ENCODE peak calls at places on chromosomes 2 and 18, in six cellular contexts. One of them, this sample, is unnamed.

GRCh38 chr2:174972924-174973323 is 32.3 kb downstream of the CHN1 start:
- DNase-seq in endodermal cell: no peak
- DNase-seq in PC-3: peak
- DNase-seq in CD8-positive, alpha-beta T cell: no peak
- DNase-seq in cardiac muscle cell: peak
- DNase-seq in AG04450: peak
- DNase-seq in this sample: no peak

GRCh38 chr2:23434721-23435121 is 49.7 kb downstream of the KLHL29 start:
- DNase-seq in endodermal cell: no peak
- DNase-seq in PC-3: no peak
- DNase-seq in CD8-positive, alpha-beta T cell: no peak
- DNase-seq in cardiac muscle cell: no peak
- DNase-seq in AG04450: peak
- DNase-seq in this sample: no peak

GRCh38 chr2:88127638-88127887 is 299 bp downstream of the FABP1 start:
- DNase-seq in endodermal cell: no peak
- DNase-seq in PC-3: peak
- DNase-seq in CD8-positive, alpha-beta T cell: no peak
- DNase-seq in cardiac muscle cell: no peak
- DNase-seq in AG04450: no peak
- DNase-seq in this sample: no peak

GRCh38 chr2:225889452-225889851 is 489.9 kb downstream of the NYAP2 start:
- DNase-seq in endodermal cell: no peak
- DNase-seq in PC-3: peak
- DNase-seq in CD8-positive, alpha-beta T cell: no peak
- DNase-seq in cardiac muscle cell: peak
- DNase-seq in AG04450: peak
- DNase-seq in this sample: peak

GRCh38 chr2:191927319-191927867 is 80.5 kb upstream of the CAVIN2 start:
- DNase-seq in endodermal cell: peak
- DNase-seq in PC-3: peak
- DNase-seq in CD8-positive, alpha-beta T cell: no peak
- DNase-seq in cardiac muscle cell: peak
- DNase-seq in AG04450: no peak
- DNase-seq in this sample: peak

GRCh38 chr18:37668971-37669747 is 103.6 kb upstream of the CELF4 start:
- DNase-seq in endodermal cell: peak
- DNase-seq in PC-3: no peak
- DNase-seq in CD8-positive, alpha-beta T cell: no peak
- DNase-seq in cardiac muscle cell: peak
- DNase-seq in AG04450: no peak
- DNase-seq in this sample: no peak

GRCh38 chr2:207054521-207054920 is 111.2 kb downstream of the KLF7 start:
- DNase-seq in endodermal cell: no peak
- DNase-seq in PC-3: peak
- DNase-seq in CD8-positive, alpha-beta T cell: no peak
- DNase-seq in cardiac muscle cell: no peak
- DNase-seq in AG04450: no peak
- DNase-seq in this sample: no peak

GRCh38 chr2:223053431-223054192 is 1.6 kb downstream of the KCNE4 start:
- DNase-seq in endodermal cell: no peak
- DNase-seq in PC-3: no peak
- DNase-seq in CD8-positive, alpha-beta T cell: no peak
- DNase-seq in cardiac muscle cell: no peak
- DNase-seq in AG04450: no peak
- DNase-seq in this sample: no peak

GRCh38 chr2:164495491-164496223 is 125.6 kb downstream of the GRB14 start:
- DNase-seq in endodermal cell: peak
- DNase-seq in PC-3: peak
- DNase-seq in CD8-positive, alpha-beta T cell: no peak
- DNase-seq in cardiac muscle cell: peak
- DNase-seq in AG04450: no peak
- DNase-seq in this sample: peak

GRCh38 chr18:25229080-25229479 is 122.9 kb downstream of the ZNF521 start:
- DNase-seq in endodermal cell: no peak
- DNase-seq in PC-3: no peak
- DNase-seq in CD8-positive, alpha-beta T cell: no peak
- DNase-seq in cardiac muscle cell: peak
- DNase-seq in AG04450: peak
- DNase-seq in this sample: no peak

GRCh38 chr2:217886720-217887309 is 116.0 kb downstream of the TNS1 start:
- DNase-seq in endodermal cell: peak
- DNase-seq in PC-3: peak
- DNase-seq in CD8-positive, alpha-beta T cell: peak
- DNase-seq in cardiac muscle cell: peak
- DNase-seq in AG04450: peak
- DNase-seq in this sample: peak

GRCh38 chr2:73561422-73561821 is 80.8 kb downstream of the NAT8 start:
- DNase-seq in endodermal cell: no peak
- DNase-seq in PC-3: no peak
- DNase-seq in CD8-positive, alpha-beta T cell: no peak
- DNase-seq in cardiac muscle cell: peak
- DNase-seq in AG04450: no peak
- DNase-seq in this sample: no peak

GRCh38 chr18:35577045-35577848 is 4.3 kb upstream of the GALNT1 start:
- DNase-seq in endodermal cell: no peak
- DNase-seq in PC-3: no peak
- DNase-seq in CD8-positive, alpha-beta T cell: no peak
- DNase-seq in cardiac muscle cell: no peak
- DNase-seq in AG04450: no peak
- DNase-seq in this sample: no peak

GRCh38 chr2:240956935-240957655 is 41.3 kb upstream of the SNED1 start:
- DNase-seq in endodermal cell: no peak
- DNase-seq in PC-3: no peak
- DNase-seq in CD8-positive, alpha-beta T cell: no peak
- DNase-seq in cardiac muscle cell: no peak
- DNase-seq in AG04450: no peak
- DNase-seq in this sample: no peak

GRCh38 chr2:109000654-109001600 is 11.9 kb upstream of the EDAR start:
- DNase-seq in endodermal cell: no peak
- DNase-seq in PC-3: no peak
- DNase-seq in CD8-positive, alpha-beta T cell: no peak
- DNase-seq in cardiac muscle cell: no peak
- DNase-seq in AG04450: no peak
- DNase-seq in this sample: peak

GRCh38 chr18:27491772-27492171 is 306.7 kb upstream of the CHST9 start:
- DNase-seq in endodermal cell: peak
- DNase-seq in PC-3: no peak
- DNase-seq in CD8-positive, alpha-beta T cell: no peak
- DNase-seq in cardiac muscle cell: no peak
- DNase-seq in AG04450: no peak
- DNase-seq in this sample: no peak

GRCh38 chr18:45667056-45667455 is 51.8 kb downstream of the SLC14A2 start:
- DNase-seq in endodermal cell: no peak
- DNase-seq in PC-3: no peak
- DNase-seq in CD8-positive, alpha-beta T cell: no peak
- DNase-seq in cardiac muscle cell: no peak
- DNase-seq in AG04450: no peak
- DNase-seq in this sample: no peak

GRCh38 chr2:134269986-134270735 is 16.3 kb downstream of the MGAT5 start:
- DNase-seq in endodermal cell: no peak
- DNase-seq in PC-3: no peak
- DNase-seq in CD8-positive, alpha-beta T cell: no peak
- DNase-seq in cardiac muscle cell: no peak
- DNase-seq in AG04450: no peak
- DNase-seq in this sample: no peak

GRCh38 chr2:240704651-240705050 is 13.0 kb downstream of the AQP12A start:
- DNase-seq in endodermal cell: no peak
- DNase-seq in PC-3: no peak
- DNase-seq in CD8-positive, alpha-beta T cell: no peak
- DNase-seq in cardiac muscle cell: no peak
- DNase-seq in AG04450: no peak
- DNase-seq in this sample: no peak

GRCh38 chr2:238285653-238286082 is 2.7 kb downstream of the PER2 start:
- DNase-seq in endodermal cell: peak
- DNase-seq in PC-3: peak
- DNase-seq in CD8-positive, alpha-beta T cell: no peak
- DNase-seq in cardiac muscle cell: peak
- DNase-seq in AG04450: peak
- DNase-seq in this sample: peak

GRCh38 chr2:68689553-68690537 is 44.8 kb upstream of the ARHGAP25 start:
- DNase-seq in endodermal cell: no peak
- DNase-seq in PC-3: no peak
- DNase-seq in CD8-positive, alpha-beta T cell: no peak
- DNase-seq in cardiac muscle cell: no peak
- DNase-seq in AG04450: no peak
- DNase-seq in this sample: no peak

GRCh38 chr2:19863303-19864041 is 38.3 kb downstream of the TTC32 start:
- DNase-seq in endodermal cell: peak
- DNase-seq in PC-3: peak
- DNase-seq in CD8-positive, alpha-beta T cell: peak
- DNase-seq in cardiac muscle cell: peak
- DNase-seq in AG04450: no peak
- DNase-seq in this sample: peak

GRCh38 chr2:177464549-177464948 is 72.0 kb downstream of the AGPS start:
- DNase-seq in endodermal cell: no peak
- DNase-seq in PC-3: no peak
- DNase-seq in CD8-positive, alpha-beta T cell: no peak
- DNase-seq in cardiac muscle cell: no peak
- DNase-seq in AG04450: no peak
- DNase-seq in this sample: no peak

DNA sequence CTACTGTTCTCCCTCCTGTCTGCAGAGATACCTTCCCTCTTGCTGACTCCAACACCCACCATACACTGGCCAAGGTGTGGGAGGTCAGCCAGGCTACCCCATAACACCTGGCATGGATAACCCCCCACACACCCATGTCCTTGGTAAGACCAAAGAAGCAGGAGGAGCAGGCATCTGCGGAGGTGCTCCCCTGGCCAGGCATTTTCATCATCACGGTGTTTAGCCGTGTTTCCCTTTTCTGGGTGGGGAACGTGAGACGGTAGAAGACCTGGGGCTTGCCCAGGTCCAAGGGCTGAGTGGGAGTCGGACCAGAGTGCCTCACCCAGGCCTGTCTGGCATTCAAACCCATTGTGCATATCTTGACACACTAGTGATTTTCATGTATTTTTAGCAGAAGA is 150.3 kb downstream of the SMAD7 start:
- DNase-seq in endodermal cell: peak
- DNase-seq in PC-3: no peak
- DNase-seq in CD8-positive, alpha-beta T cell: no peak
- DNase-seq in cardiac muscle cell: no peak
- DNase-seq in AG04450: no peak
- DNase-seq in this sample: no peak
- H3K27ac ChIP-seq in endodermal cell: no peak
- H3K27ac ChIP-seq in PC-3: no peak
- H3K27ac ChIP-seq in CD8-positive, alpha-beta T cell: no peak
- H3K27ac ChIP-seq in cardiac muscle cell: no peak
- H3K27ac ChIP-seq in AG04450: no peak
- H3K27ac ChIP-seq in this sample: no peak

GRCh38 chr18:79634186-79634585 is 45.4 kb upstream of the CTDP1 start:
- DNase-seq in endodermal cell: no peak
- DNase-seq in PC-3: no peak
- DNase-seq in CD8-positive, alpha-beta T cell: no peak
- DNase-seq in cardiac muscle cell: no peak
- DNase-seq in AG04450: no peak
- DNase-seq in this sample: no peak

GRCh38 chr18:79631761-79632446 is 47.7 kb upstream of the CTDP1 start:
- DNase-seq in endodermal cell: no peak
- DNase-seq in PC-3: no peak
- DNase-seq in CD8-positive, alpha-beta T cell: no peak
- DNase-seq in cardiac muscle cell: no peak
- DNase-seq in AG04450: no peak
- DNase-seq in this sample: no peak

GRCh38 chr18:79634593-79634992 is 45.0 kb upstream of the CTDP1 start:
- DNase-seq in endodermal cell: no peak
- DNase-seq in PC-3: no peak
- DNase-seq in CD8-positive, alpha-beta T cell: no peak
- DNase-seq in cardiac muscle cell: no peak
- DNase-seq in AG04450: no peak
- DNase-seq in this sample: no peak

GRCh38 chr18:79631096-79631507 is 48.5 kb upstream of the CTDP1 start:
- DNase-seq in endodermal cell: no peak
- DNase-seq in PC-3: no peak
- DNase-seq in CD8-positive, alpha-beta T cell: no peak
- DNase-seq in cardiac muscle cell: no peak
- DNase-seq in AG04450: no peak
- DNase-seq in this sample: no peak

DNA sequence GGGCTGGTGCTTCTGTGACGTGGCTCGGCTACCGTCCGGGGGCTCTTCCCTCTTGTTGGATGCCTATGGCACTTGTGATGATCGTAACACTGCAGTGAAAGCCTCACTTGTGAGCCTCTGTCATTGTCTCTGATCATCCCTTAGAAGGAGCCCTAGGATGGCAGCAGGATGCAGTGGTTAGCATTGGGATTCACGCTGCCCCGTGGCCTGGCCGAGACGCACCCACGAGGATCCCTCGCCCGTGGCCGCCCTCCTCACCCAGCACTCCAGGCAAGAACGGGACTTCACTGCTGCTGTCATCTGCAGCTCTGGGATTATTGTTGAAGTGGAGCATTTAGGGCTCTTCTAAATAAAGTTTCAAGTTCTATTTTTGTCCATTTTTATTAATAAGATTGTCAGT is 46.8 kb upstream of the CTDP1 start:
- DNase-seq in endodermal cell: no peak
- DNase-seq in PC-3: no peak
- DNase-seq in CD8-positive, alpha-beta T cell: no peak
- DNase-seq in cardiac muscle cell: no peak
- DNase-seq in AG04450: no peak
- DNase-seq in this sample: no peak
- TF ChIP-seq CTCF in endodermal cell: no peak
- TF ChIP-seq CTCF in PC-3: no peak
- TF ChIP-seq CTCF in CD8-positive, alpha-beta T cell: no peak
- TF ChIP-seq CTCF in cardiac muscle cell: no peak
- TF ChIP-seq CTCF in AG04450: no peak
- TF ChIP-seq CTCF in this sample: no peak

GRCh38 chr2:105612049-105612448 is 132.7 kb upstream of the NCK2 start:
- DNase-seq in endodermal cell: no peak
- DNase-seq in PC-3: no peak
- DNase-seq in CD8-positive, alpha-beta T cell: no peak
- DNase-seq in cardiac muscle cell: peak
- DNase-seq in AG04450: no peak
- DNase-seq in this sample: no peak
- H3K27ac ChIP-seq in endodermal cell: no peak
- H3K27ac ChIP-seq in PC-3: no peak
- H3K27ac ChIP-seq in CD8-positive, alpha-beta T cell: no peak
- H3K27ac ChIP-seq in cardiac muscle cell: peak
- H3K27ac ChIP-seq in AG04450: no peak
- H3K27ac ChIP-seq in this sample: no peak

GRCh38 chr18:8705280-8705940 is at the start of gene MTCL1:
- DNase-seq in endodermal cell: peak
- DNase-seq in PC-3: peak
- DNase-seq in CD8-positive, alpha-beta T cell: peak
- DNase-seq in cardiac muscle cell: peak
- DNase-seq in AG04450: no peak
- DNase-seq in this sample: peak

GRCh38 chr18:8705941-8706544 is 687 bp downstream of the MTCL1 start:
- DNase-seq in endodermal cell: peak
- DNase-seq in PC-3: peak
- DNase-seq in CD8-positive, alpha-beta T cell: no peak
- DNase-seq in cardiac muscle cell: peak
- DNase-seq in AG04450: no peak
- DNase-seq in this sample: peak

GRCh38 chr18:8703781-8704301 is 1.5 kb upstream of the MTCL1 start:
- DNase-seq in endodermal cell: peak
- DNase-seq in PC-3: no peak
- DNase-seq in CD8-positive, alpha-beta T cell: no peak
- DNase-seq in cardiac muscle cell: no peak
- DNase-seq in AG04450: no peak
- DNase-seq in this sample: no peak

GRCh38 chr18:8703181-8703638 is 2.1 kb upstream of the MTCL1 start:
- DNase-seq in endodermal cell: peak
- DNase-seq in PC-3: no peak
- DNase-seq in CD8-positive, alpha-beta T cell: no peak
- DNase-seq in cardiac muscle cell: no peak
- DNase-seq in AG04450: no peak
- DNase-seq in this sample: no peak

GRCh38 chr18:8704361-8705279 is 736 bp upstream of the MTCL1 start:
- DNase-seq in endodermal cell: peak
- DNase-seq in PC-3: peak
- DNase-seq in CD8-positive, alpha-beta T cell: peak
- DNase-seq in cardiac muscle cell: peak
- DNase-seq in AG04450: peak
- DNase-seq in this sample: peak
- TF ChIP-seq CTCF in endodermal cell: peak
- TF ChIP-seq CTCF in PC-3: no peak
- TF ChIP-seq CTCF in CD8-positive, alpha-beta T cell: no peak
- TF ChIP-seq CTCF in cardiac muscle cell: no peak
- TF ChIP-seq CTCF in AG04450: no peak
- TF ChIP-seq CTCF in this sample: no peak